ENCODE peak calls at places on chromosomes 1 and 21, in nine cellular contexts. G, B, X, H, T, Z, I, O and R are unnamed samples.

GRCh38 chr21:45598109-45598508 is 45.4 kb upstream of the PCBP3 start:
- DNase-seq in G (no peak), B (no peak), X (no peak), H (no peak), T (no peak), Z (no peak), I (no peak), O (no peak), R (no peak)

GRCh38 chr21:45363921-45364463 is 41.0 kb upstream of the COL18A1 start:
- DNase-seq in G (no peak), B (peak), X (peak), H (peak), T (peak), Z (peak), I (peak), O (peak), R (no peak)

GRCh38 chr21:25984538-25984937 is 186.0 kb downstream of the APP start:
- DNase-seq in G (no peak), B (no peak), X (no peak), H (no peak), T (no peak), Z (no peak), I (no peak), O (no peak), R (no peak)

GRCh38 chr1:82894635-82895034 is 1093.9 kb downstream of the ADGRL2 start:
- DNase-seq in G (no peak), B (no peak), X (no peak), H (no peak), T (no peak), Z (no peak), I (no peak), O (no peak), R (no peak)

GRCh38 chr1:40958210-40958609 is 21.3 kb upstream of the CTPS1 start:
- DNase-seq in G (no peak), B (no peak), X (no peak), H (no peak), T (no peak), Z (no peak), I (no peak), O (no peak), R (no peak)

GRCh38 chr1:46595127-46595526 is 8.9 kb downstream of the MKNK1 start:
- DNase-seq in G (no peak), B (no peak), X (no peak), H (no peak), T (no peak), Z (peak), I (no peak), O (no peak), R (no peak)

GRCh38 chr1:80929868-80930508 is 870.7 kb upstream of the ADGRL2 start:
- DNase-seq in G (no peak), B (no peak), X (no peak), H (no peak), T (no peak), Z (no peak), I (no peak), O (no peak), R (no peak)

GRCh38 chr1:192949783-192950182 is 109.4 kb downstream of the UCHL5 start:
- DNase-seq in G (no peak), B (peak), X (no peak), H (no peak), T (no peak), Z (no peak), I (no peak), O (no peak), R (no peak)

GRCh38 chr1:151369621-151370048 is 2.9 kb downstream of the SELENBP1 start:
- DNase-seq in G (no peak), B (no peak), X (no peak), H (no peak), T (no peak), Z (no peak), I (no peak), O (no peak), R (no peak)

GRCh38 chr21:41045534-41046268 is 122.3 kb upstream of the BACE2 start:
- DNase-seq in G (no peak), B (no peak), X (no peak), H (no peak), T (no peak), Z (no peak), I (no peak), O (peak), R (no peak)

GRCh38 chr21:34582506-34583150 is 32.3 kb downstream of the RCAN1 start:
- DNase-seq in G (no peak), B (peak), X (peak), H (peak), T (peak), Z (no peak), I (peak), O (peak), R (no peak)

GRCh38 chr1:29330089-29330488 is 93.8 kb downstream of the PTPRU start:
- DNase-seq in G (no peak), B (no peak), X (no peak), H (no peak), T (no peak), Z (no peak), I (no peak), O (no peak), R (no peak)

GRCh38 chr1:84467298-84467697 is 11.8 kb upstream of the RPF1 start:
- DNase-seq in G (no peak), B (no peak), X (no peak), H (no peak), T (no peak), Z (no peak), I (no peak), O (peak), R (no peak)

GRCh38 chr1:248243204-248243603 is 12.0 kb downstream of the OR2M4 start:
- DNase-seq in G (no peak), B (peak), X (peak), H (no peak), T (peak), Z (no peak), I (peak), O (peak), R (no peak)

GRCh38 chr1:212413902-212414327 is 771 bp downstream of the PACC1 start:
- DNase-seq in G (no peak), B (peak), X (peak), H (no peak), T (peak), Z (no peak), I (peak), O (no peak), R (no peak)

GRCh38 chr1:24224086-24224485 is 37.0 kb upstream of the IFNLR1 start:
- DNase-seq in G (no peak), B (no peak), X (no peak), H (no peak), T (no peak), Z (no peak), I (no peak), O (no peak), R (no peak)

GRCh38 chr1:174968750-174969244 is 30.9 kb upstream of the CACYBP start:
- DNase-seq in G (no peak), B (peak), X (no peak), H (no peak), T (peak), Z (no peak), I (peak), O (peak), R (no peak)

GRCh38 chr1:58813361-58813760 is 29.5 kb upstream of the JUN start:
- DNase-seq in G (no peak), B (no peak), X (no peak), H (no peak), T (no peak), Z (no peak), I (peak), O (no peak), R (no peak)

GRCh38 chr1:66553846-66554245 is 19.9 kb downstream of the SGIP1 start:
- DNase-seq in G (no peak), B (no peak), X (no peak), H (no peak), T (no peak), Z (no peak), I (peak), O (no peak), R (no peak)

GRCh38 chr1:30852026-30852425 is 56.5 kb downstream of the SDC3 start:
- DNase-seq in G (no peak), B (peak), X (no peak), H (no peak), T (no peak), Z (peak), I (no peak), O (no peak), R (no peak)

GRCh38 chr1:59089922-59090457 is 206.9 kb upstream of the FGGY start:
- DNase-seq in G (no peak), B (no peak), X (no peak), H (no peak), T (no peak), Z (no peak), I (peak), O (peak), R (no peak)

GRCh38 chr1:63322248-63322943 is at the start of gene FOXD3:
- DNase-seq in G (no peak), B (peak), X (peak), H (no peak), T (peak), Z (peak), I (no peak), O (peak), R (peak)

GRCh38 chr1:165365344-165365743 is 8.8 kb upstream of the LMX1A start:
- DNase-seq in G (no peak), B (no peak), X (peak), H (peak), T (no peak), Z (no peak), I (no peak), O (peak), R (no peak)

GRCh38 chr1:57072775-57073174 is 107.0 kb upstream of the C8B start:
- DNase-seq in G (no peak), B (no peak), X (no peak), H (no peak), T (no peak), Z (no peak), I (no peak), O (peak), R (no peak)

GRCh38 chr1:168621356-168621755 is 45.0 kb downstream of the XCL1 start:
- DNase-seq in G (no peak), B (peak), X (no peak), H (no peak), T (no peak), Z (no peak), I (peak), O (no peak), R (no peak)

GRCh38 chr1:234969630-234970370 is 158.8 kb downstream of the TOMM20 start:
- DNase-seq in G (no peak), B (peak), X (no peak), H (peak), T (no peak), Z (peak), I (peak), O (peak), R (peak)

GRCh38 chr1:226625326-226625725 is 76.8 kb downstream of the STUM start:
- DNase-seq in G (no peak), B (no peak), X (no peak), H (no peak), T (no peak), Z (no peak), I (no peak), O (no peak), R (no peak)

GRCh38 chr1:170162385-170163226 is 16.8 kb downstream of the NTMT2 start:
- DNase-seq in G (no peak), B (peak), X (no peak), H (peak), T (no peak), Z (peak), I (peak), O (peak), R (no peak)

GRCh38 chr1:1352784-1353388 is 3.7 kb upstream of the DVL1 start:
- DNase-seq in G (no peak), B (no peak), X (no peak), H (no peak), T (no peak), Z (no peak), I (no peak), O (no peak), R (no peak)

GRCh38 chr1:229563701-229564100 is 5.2 kb upstream of the ABCB10 start:
- DNase-seq in G (no peak), B (peak), X (no peak), H (no peak), T (no peak), Z (no peak), I (peak), O (no peak), R (no peak)

GRCh38 chr21:44029460-44030087 is 17.5 kb downstream of the TRAPPC10 start:
- DNase-seq in G (no peak), B (no peak), X (no peak), H (no peak), T (no peak), Z (no peak), I (no peak), O (no peak), R (no peak)

GRCh38 chr21:40548134-40548533 is 298.8 kb downstream of the DSCAM start:
- DNase-seq in G (no peak), B (no peak), X (no peak), H (no peak), T (no peak), Z (no peak), I (no peak), O (no peak), R (no peak)

DNA sequence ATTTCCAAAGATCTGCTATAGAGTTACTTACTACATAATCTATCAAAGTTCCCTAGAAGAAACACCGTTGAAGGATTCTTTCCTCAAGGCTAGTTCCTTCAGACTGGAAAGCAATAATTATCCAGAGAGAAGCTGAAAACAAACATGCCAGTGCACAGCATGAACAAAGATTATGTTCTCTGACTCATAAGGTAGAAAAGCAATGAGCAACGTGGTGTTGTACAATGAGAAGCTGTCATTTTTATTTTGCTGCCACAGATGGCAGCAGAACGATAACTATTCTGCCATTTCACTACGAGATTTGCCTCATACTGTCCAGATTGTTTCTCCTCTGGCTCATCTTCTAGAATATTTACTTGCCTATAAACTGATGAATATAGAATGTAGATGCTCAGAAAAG is 10.7 kb downstream of the EXTL2 start:
- DNase-seq in G (no peak), B (peak), X (peak), H (no peak), T (no peak), Z (no peak), I (peak), O (peak), R (no peak)
- TF ChIP-seq CTCF in G (no peak), B (peak), X (no peak), H (peak), T (no peak), Z (no peak), I (no peak), O (peak), R (no peak)

GRCh38 chr1:100670083-100670482 is 49.5 kb upstream of the VCAM1 start:
- DNase-seq in G (no peak), B (no peak), X (no peak), H (no peak), T (no peak), Z (no peak), I (no peak), O (no peak), R (no peak)

DNA sequence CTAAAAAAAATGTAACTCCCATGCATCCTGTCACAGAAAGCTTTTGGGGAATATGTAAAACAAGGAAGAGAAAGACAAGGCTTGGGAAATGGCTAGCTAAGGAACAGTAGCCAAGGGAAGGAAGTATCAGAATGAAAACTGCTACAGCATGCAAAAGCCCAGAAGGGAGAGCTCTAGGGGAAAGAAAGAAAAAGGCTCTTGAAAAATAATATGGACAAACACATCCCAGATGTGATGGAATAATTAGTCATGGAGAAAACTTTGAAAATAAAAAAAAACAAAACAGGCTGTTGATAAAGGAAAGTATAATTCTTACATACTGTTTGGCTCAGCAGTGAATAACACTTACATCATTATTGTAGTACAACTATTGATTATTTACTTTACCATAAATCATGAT is 47.9 kb upstream of the VCAM1 start:
- DNase-seq in G (no peak), B (peak), X (no peak), H (no peak), T (no peak), Z (no peak), I (no peak), O (peak), R (no peak)
- TF ChIP-seq CTCF in G (no peak), B (peak), X (no peak), H (no peak), T (no peak), Z (no peak), I (peak), O (peak), R (no peak)

GRCh38 chr1:245609354-245609753 is 454.6 kb downstream of the KIF26B start:
- DNase-seq in G (no peak), B (no peak), X (no peak), H (no peak), T (peak), Z (no peak), I (no peak), O (peak), R (no peak)
- TF ChIP-seq CTCF in G (no peak), B (no peak), X (no peak), H (no peak), T (no peak), Z (no peak), I (no peak), O (peak), R (no peak)

GRCh38 chr1:99181892-99182291 is 82.4 kb upstream of the PLPPR4 start:
- DNase-seq in G (no peak), B (peak), X (no peak), H (no peak), T (no peak), Z (no peak), I (peak), O (no peak), R (no peak)
- TF ChIP-seq CTCF in G (no peak), B (no peak), X (no peak), H (no peak), T (no peak), Z (no peak), I (no peak), O (no peak), R (no peak)

DNA sequence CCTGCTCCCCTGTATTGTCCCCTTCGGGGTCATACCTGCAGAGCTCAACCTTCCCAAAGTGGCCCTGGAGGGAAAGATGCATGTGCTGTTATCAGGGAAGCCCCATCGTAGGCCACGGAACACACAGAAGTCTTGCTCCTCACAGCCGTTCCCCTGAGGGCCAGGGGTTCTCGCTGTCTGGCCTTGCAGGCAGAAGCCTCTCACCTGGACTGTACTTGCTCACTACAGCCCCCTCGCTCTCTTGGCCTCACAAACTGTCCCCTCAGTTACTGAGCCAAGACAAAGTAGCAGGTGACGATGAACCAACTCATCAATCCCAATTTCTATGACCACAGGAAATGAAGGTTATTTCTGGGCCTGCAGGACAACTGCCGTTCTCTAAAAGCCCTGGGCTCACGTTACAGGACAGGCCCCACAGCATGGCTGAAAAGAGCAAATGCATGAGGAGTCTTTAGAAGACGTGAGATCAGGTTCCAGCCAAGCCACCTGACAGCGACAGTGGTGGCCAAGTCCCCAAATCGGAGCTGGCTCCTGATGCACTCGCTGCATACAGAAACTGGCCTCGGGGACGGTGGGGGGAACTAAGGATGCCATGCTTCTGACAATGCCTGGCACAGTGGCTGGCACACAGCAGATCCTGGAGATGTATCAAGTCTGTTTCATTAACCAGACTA is 95.0 kb downstream of the RAVER2 start:
- DNase-seq in G (no peak), B (no peak), X (no peak), H (no peak), T (no peak), Z (no peak), I (no peak), O (no peak), R (no peak)
- TF ChIP-seq CTCF in G (no peak), B (no peak), X (no peak), H (no peak), T (no peak), Z (no peak), I (no peak), O (no peak), R (no peak)